ENCODE peak calls at places on chromosomes 16 and 17, in six cellular contexts. E is memory B cell, S is NCI-H345, V is anterior cingulate cortex, O is pancreas, J is LHCN-M2. D is an unnamed sample.
A peak's percentile ranks its signal among the peaks of the same experiment; 100 is the strongest.

GRCh38 chr16:27789595-27790241 is 239.8 kb downstream of the KATNIP start:
- DNase-seq in E (no peak), S (no peak), V (no peak), O (no peak), J (no peak), D (no peak)

GRCh38 chr16:4415538-4416199 is 727 bp downstream of the CORO7 start:
- DNase-seq in E (peak; percentile 69), S (peak; percentile 33), V (peak; percentile 34), O (peak; percentile 39), J (peak; percentile 19), D (peak; percentile 34)

GRCh38 chr17:31074772-31075538 is 19.8 kb upstream of the NF1 start:
- DNase-seq in E (no peak), S (no peak), V (no peak), O (no peak), J (peak; percentile 9), D (no peak)

GRCh38 chr17:7014995-7015586 is 2.7 kb downstream of the RNASEK start:
- DNase-seq in E (no peak), S (no peak), V (no peak), O (no peak), J (peak; percentile 47), D (no peak)

GRCh38 chr17:19338031-19338990 is 24.2 kb downstream of the B9D1 start:
- DNase-seq in E (peak; percentile 76), S (no peak), V (no peak), O (peak; percentile 78), J (peak; percentile 41), D (no peak)

GRCh38 chr16:66228791-66229190 is 137.7 kb upstream of the CDH5 start:
- DNase-seq in E (no peak), S (no peak), V (no peak), O (no peak), J (peak; percentile 78), D (no peak)

GRCh38 chr16:19400709-19401108 is 17.0 kb upstream of the TMC5 start:
- DNase-seq in E (no peak), S (no peak), V (no peak), O (no peak), J (no peak), D (no peak)

GRCh38 chr17:80777274-80777673 is 214.4 kb upstream of the CHMP6 start:
- DNase-seq in E (no peak), S (peak; percentile 36), V (no peak), O (no peak), J (no peak), D (no peak)

D was measured in NCI-H446.